ENCODE peak calls at places on chromosomes 12 and 14, in four cellular contexts. One of them, this sample, is unnamed.

GRCh38 chr12:111341426-111342065 is 27.3 kb downstream of the PHETA1 start:
- DNase-seq in SK-N-SH: no peak
- DNase-seq in H1: no peak
- DNase-seq in A549: no peak
- DNase-seq in this sample: no peak

GRCh38 chr12:104524026-104524425 is 67.3 kb downstream of the CHST11 start:
- DNase-seq in A549: no peak
- DNase-seq in SK-N-SH: no peak
- DNase-seq in H1: no peak
- DNase-seq in this sample: no peak

GRCh38 chr14:83172363-83172762 is 1638.7 kb upstream of the SEL1L start:
- DNase-seq in H1: no peak
- DNase-seq in SK-N-SH: no peak
- DNase-seq in A549: no peak
- DNase-seq in this sample: peak; percentile 89

GRCh38 chr12:18818584-18818983 is 80.7 kb downstream of the CAPZA3 start:
- DNase-seq in A549: no peak
- DNase-seq in SK-N-SH: no peak
- DNase-seq in H1: no peak
- DNase-seq in this sample: no peak

GRCh38 chr12:30599631-30600030 is 96.0 kb downstream of the IPO8 start:
- DNase-seq in A549: peak; percentile 57
- DNase-seq in H1: no peak
- DNase-seq in SK-N-SH: no peak
- DNase-seq in this sample: peak; percentile 39

GRCh38 chr12:54370218-54370730 is 6.0 kb upstream of the GPR84 start:
- DNase-seq in SK-N-SH: peak; percentile 84
- DNase-seq in A549: peak; percentile 90
- DNase-seq in H1: peak; percentile 91
- DNase-seq in this sample: peak; percentile 77

GRCh38 chr12:58364389-58365086 is 423.2 kb downstream of the ATP23 start:
- DNase-seq in A549: peak; percentile 77
- DNase-seq in SK-N-SH: no peak
- DNase-seq in H1: no peak
- DNase-seq in this sample: peak; percentile 99

GRCh38 chr12:123106640-123107359 is 44.1 kb downstream of the PITPNM2 start:
- DNase-seq in H1: no peak
- DNase-seq in SK-N-SH: no peak
- DNase-seq in A549: peak; percentile 39
- DNase-seq in this sample: no peak

GRCh38 chr12:56257491-56258067 is 605 bp downstream of the ANKRD52 start:
- DNase-seq in H1: peak; percentile 80
- DNase-seq in A549: peak; percentile 44
- DNase-seq in SK-N-SH: peak; percentile 81
- DNase-seq in this sample: peak; percentile 11

GRCh38 chr12:92055877-92056276 is 89.8 kb downstream of the BTG1 start:
- DNase-seq in A549: no peak
- DNase-seq in SK-N-SH: no peak
- DNase-seq in H1: no peak
- DNase-seq in this sample: no peak

GRCh38 chr12:90311561-90311960 is 602.9 kb upstream of the ATP2B1 start:
- DNase-seq in SK-N-SH: no peak
- DNase-seq in H1: no peak
- DNase-seq in A549: no peak
- DNase-seq in this sample: no peak

GRCh38 chr12:106106129-106106566 is 32.6 kb downstream of the NUAK1 start:
- DNase-seq in H1: no peak
- DNase-seq in A549: peak; percentile 49
- DNase-seq in SK-N-SH: peak; percentile 36
- DNase-seq in this sample: no peak

GRCh38 chr12:6230321-6231110 is 30.3 kb downstream of the CD9 start:
- DNase-seq in A549: no peak
- DNase-seq in SK-N-SH: no peak
- DNase-seq in H1: no peak
- DNase-seq in this sample: no peak

GRCh38 chr14:51817326-51817725 is 43.1 kb upstream of the GNG2 start:
- DNase-seq in A549: no peak
- DNase-seq in SK-N-SH: no peak
- DNase-seq in H1: no peak
- DNase-seq in this sample: no peak

GRCh38 chr14:26775765-26776577 is 178.1 kb upstream of the NOVA1 start:
- DNase-seq in H1: no peak
- DNase-seq in A549: peak; percentile 0
- DNase-seq in SK-N-SH: no peak
- DNase-seq in this sample: peak; percentile 36

DNA sequence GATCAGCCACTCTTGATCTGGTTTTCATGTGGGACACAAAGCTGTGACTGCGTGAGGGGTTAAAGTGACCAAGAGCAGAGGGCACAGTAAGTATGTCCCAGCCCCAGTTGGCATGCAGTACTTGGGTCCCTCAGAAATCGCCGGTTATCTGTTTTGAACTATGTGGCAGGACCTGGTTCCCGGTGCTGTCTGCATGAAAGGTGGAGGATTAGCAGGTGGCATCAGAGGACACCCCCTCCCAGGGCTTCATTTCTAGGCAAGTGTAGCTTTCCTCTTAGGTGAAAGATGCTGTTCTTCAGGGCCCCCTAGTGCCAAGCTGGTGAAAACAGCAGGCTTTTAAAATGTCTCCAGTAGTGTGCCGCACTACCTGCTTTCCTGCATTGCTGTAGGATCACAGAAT is 57.1 kb downstream of the ATG14 start:
- DNase-seq in H1: peak; percentile 56
- DNase-seq in SK-N-SH: peak; percentile 63
- DNase-seq in A549: peak; percentile 53
- DNase-seq in this sample: peak; percentile 48
- TF ChIP-seq RFX5 in H1: no peak
- TF ChIP-seq RFX5 in SK-N-SH: no peak
- TF ChIP-seq RFX5 in A549: no peak
- TF ChIP-seq RFX5 in this sample: no peak

GRCh38 chr14:89190779-89191513 is 226.1 kb downstream of the FOXN3 start:
- DNase-seq in A549: no peak
- DNase-seq in H1: no peak
- DNase-seq in SK-N-SH: peak; percentile 84
- DNase-seq in this sample: no peak
- TF ChIP-seq RFX5 in A549: no peak
- TF ChIP-seq RFX5 in H1: no peak
- TF ChIP-seq RFX5 in SK-N-SH: peak; percentile 84
- TF ChIP-seq RFX5 in this sample: no peak

GRCh38 chr12:53160673-53161072 is 19.8 kb upstream of the ZNF740 start:
- DNase-seq in H1: no peak
- DNase-seq in A549: no peak
- DNase-seq in SK-N-SH: no peak
- DNase-seq in this sample: no peak

GRCh38 chr12:53160000-53160399 is 20.5 kb upstream of the ZNF740 start:
- DNase-seq in H1: no peak
- DNase-seq in SK-N-SH: peak; percentile 31
- DNase-seq in A549: no peak
- DNase-seq in this sample: no peak

GRCh38 chr12:53161119-53161911 is 19.2 kb upstream of the ZNF740 start:
- DNase-seq in SK-N-SH: no peak
- DNase-seq in H1: peak; percentile 28
- DNase-seq in A549: no peak
- DNase-seq in this sample: no peak

DNA sequence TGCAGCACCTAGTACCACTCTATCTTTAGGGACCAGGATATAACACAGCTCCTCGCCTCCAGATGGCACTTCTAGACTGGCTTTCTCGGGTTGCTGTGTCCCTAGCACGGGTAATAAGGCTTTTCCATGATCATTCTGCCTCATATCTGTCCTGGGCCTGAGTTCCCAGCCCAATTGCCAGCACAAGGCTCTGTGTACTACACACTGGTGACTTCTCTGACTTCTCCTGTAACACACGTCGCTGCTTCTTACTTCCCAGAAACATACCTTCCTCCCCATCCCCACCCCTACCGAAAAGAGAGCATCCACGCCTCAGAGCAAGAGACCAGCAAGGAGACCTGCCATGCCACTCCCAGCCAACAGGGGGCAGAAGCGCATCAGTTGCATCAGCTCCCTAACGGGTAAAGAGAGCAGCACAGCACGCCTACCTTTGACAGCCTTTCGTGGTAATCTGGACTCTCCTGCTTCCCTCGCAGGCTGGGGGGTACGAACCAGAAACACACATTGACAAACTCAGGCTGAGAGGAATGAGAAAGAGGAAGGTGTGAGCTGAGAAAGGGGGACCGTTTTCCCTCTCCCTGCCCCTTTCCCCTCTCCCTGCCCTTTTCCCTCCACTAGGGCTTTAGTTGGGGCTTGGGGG is 21.2 kb upstream of the ZNF740 start:
- DNase-seq in A549: peak; percentile 89
- DNase-seq in H1: peak; percentile 97
- DNase-seq in SK-N-SH: peak; percentile 88
- DNase-seq in this sample: peak; percentile 74
- TF ChIP-seq RFX5 in A549: no peak
- TF ChIP-seq RFX5 in H1: peak; percentile 2
- TF ChIP-seq RFX5 in SK-N-SH: no peak
- TF ChIP-seq RFX5 in this sample: no peak

GRCh38 chr14:33249361-33249760 is 310.7 kb downstream of the NPAS3 start:
- DNase-seq in A549: no peak
- DNase-seq in H1: no peak
- DNase-seq in SK-N-SH: no peak
- DNase-seq in this sample: no peak

GRCh38 chr14:33254876-33255275 is 316.2 kb downstream of the NPAS3 start:
- DNase-seq in SK-N-SH: no peak
- DNase-seq in H1: no peak
- DNase-seq in A549: no peak
- DNase-seq in this sample: no peak

GRCh38 chr14:33259764-33260163 is 321.1 kb downstream of the NPAS3 start:
- DNase-seq in SK-N-SH: no peak
- DNase-seq in H1: no peak
- DNase-seq in A549: no peak
- DNase-seq in this sample: no peak

GRCh38 chr14:33254342-33254741 is 315.7 kb downstream of the NPAS3 start:
- DNase-seq in H1: no peak
- DNase-seq in SK-N-SH: no peak
- DNase-seq in A549: no peak
- DNase-seq in this sample: no peak
- TF ChIP-seq RFX5 in H1: no peak
- TF ChIP-seq RFX5 in SK-N-SH: no peak
- TF ChIP-seq RFX5 in A549: no peak
- TF ChIP-seq RFX5 in this sample: no peak

GRCh38 chr12:10716704-10717315 is 6.3 kb downstream of the YBX3 start:
- DNase-seq in SK-N-SH: no peak
- DNase-seq in H1: no peak
- DNase-seq in A549: peak; percentile 69
- DNase-seq in this sample: peak; percentile 92
- TF ChIP-seq RFX5 in SK-N-SH: no peak
- TF ChIP-seq RFX5 in H1: no peak
- TF ChIP-seq RFX5 in A549: no peak
- TF ChIP-seq RFX5 in this sample: no peak

GRCh38 chr12:704516-705242 is 41.4 kb upstream of the NINJ2 start:
- DNase-seq in H1: no peak
- DNase-seq in SK-N-SH: no peak
- DNase-seq in A549: no peak
- DNase-seq in this sample: no peak
- TF ChIP-seq RFX5 in H1: no peak
- TF ChIP-seq RFX5 in SK-N-SH: no peak
- TF ChIP-seq RFX5 in A549: no peak
- TF ChIP-seq RFX5 in this sample: no peak

DNA sequence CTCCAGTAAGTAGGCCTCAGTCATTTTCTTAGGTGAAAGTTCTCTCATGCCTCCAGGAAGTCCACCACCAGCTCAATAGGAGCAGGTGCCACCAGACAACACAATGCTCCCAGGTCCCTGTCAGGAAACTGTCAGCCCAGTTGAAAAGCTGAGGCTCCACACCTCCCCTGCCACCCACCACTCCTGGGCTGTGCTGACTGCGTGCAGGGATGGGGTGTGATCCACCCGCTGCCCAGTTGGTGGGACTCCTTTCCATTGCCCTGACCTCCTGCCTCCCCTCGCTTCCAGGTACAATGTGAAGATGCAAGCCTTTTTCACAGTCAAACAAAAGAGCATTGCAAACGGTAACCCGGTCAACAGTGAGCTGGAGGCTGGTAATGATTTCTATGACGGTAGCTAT is 64.8 kb upstream of the RIN3 start:
- DNase-seq in A549: no peak
- DNase-seq in H1: no peak
- DNase-seq in SK-N-SH: no peak
- DNase-seq in this sample: no peak
- TF ChIP-seq RFX5 in A549: no peak
- TF ChIP-seq RFX5 in H1: no peak
- TF ChIP-seq RFX5 in SK-N-SH: no peak
- TF ChIP-seq RFX5 in this sample: no peak

DNA sequence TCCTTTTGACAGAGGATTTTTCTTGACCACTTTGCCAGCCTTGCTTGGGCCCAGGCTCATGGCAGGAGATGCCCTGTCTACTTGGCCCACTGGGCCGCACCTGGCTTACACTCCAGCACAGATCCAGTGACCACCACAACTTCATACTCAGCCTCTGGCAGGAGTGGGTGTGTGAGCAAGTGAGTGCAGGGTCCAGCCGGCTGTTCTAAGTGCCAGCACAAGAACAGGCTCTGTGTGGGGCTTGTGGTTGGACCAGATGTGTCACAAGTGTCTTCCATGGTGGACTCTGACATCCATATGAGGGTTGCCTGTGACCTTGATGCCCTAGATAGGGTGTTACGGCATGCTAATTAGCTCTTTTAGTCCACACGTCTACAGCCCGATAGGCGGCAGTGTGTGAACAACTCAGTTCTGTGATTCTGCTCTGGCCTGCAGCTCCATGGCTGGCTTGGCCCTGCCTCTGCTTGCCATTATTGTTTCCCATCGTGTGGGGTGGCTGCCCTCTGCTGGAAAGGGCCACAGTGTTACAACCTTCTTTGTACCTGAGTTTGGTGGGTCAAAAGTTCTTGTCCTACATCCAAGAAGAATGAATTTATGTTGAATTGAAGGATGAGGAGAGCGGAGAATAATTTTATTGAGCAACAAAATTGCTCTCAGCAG is 1089.1 kb downstream of the SLC6A15 start:
- DNase-seq in SK-N-SH: peak; percentile 12
- DNase-seq in H1: peak; percentile 78
- DNase-seq in A549: peak; percentile 61
- DNase-seq in this sample: no peak
- TF ChIP-seq RFX5 in SK-N-SH: no peak
- TF ChIP-seq RFX5 in H1: no peak
- TF ChIP-seq RFX5 in A549: no peak
- TF ChIP-seq RFX5 in this sample: no peak

GRCh38 chr14:89486961-89487360 is 69.9 kb upstream of the FOXN3 start:
- DNase-seq in A549: no peak
- DNase-seq in SK-N-SH: no peak
- DNase-seq in H1: no peak
- DNase-seq in this sample: no peak
- TF ChIP-seq RFX5 in A549: no peak
- TF ChIP-seq RFX5 in SK-N-SH: no peak
- TF ChIP-seq RFX5 in H1: no peak
- TF ChIP-seq RFX5 in this sample: no peak

GRCh38 chr12:95551913-95552516 is 739 bp upstream of the USP44 start:
- DNase-seq in A549: no peak
- DNase-seq in H1: no peak
- DNase-seq in SK-N-SH: no peak
- DNase-seq in this sample: no peak
- TF ChIP-seq RFX5 in A549: no peak
- TF ChIP-seq RFX5 in H1: no peak
- TF ChIP-seq RFX5 in SK-N-SH: no peak
- TF ChIP-seq RFX5 in this sample: no peak